ENCODE peak calls at places on chromosomes 12 and 14, in eight cellular contexts. T, S, P, Q, A, D, G and W are unnamed samples.

GRCh38 chr12:27754795-27755194 is 25.2 kb upstream of the KLHL42 start:
- DNase-seq in T (no peak), S (no peak), P (no peak), Q (no peak), A (no peak), D (peak), G (no peak), W (no peak)

GRCh38 chr14:64060648-64061096 is 207.9 kb downstream of the SYNE2 start:
- DNase-seq in T (peak), S (peak), P (peak), Q (peak), A (peak), D (peak), G (no peak), W (no peak)

GRCh38 chr14:89607453-89607852 is 190.4 kb upstream of the FOXN3 start:
- DNase-seq in T (no peak), S (no peak), P (no peak), Q (no peak), A (no peak), D (no peak), G (no peak), W (no peak)

GRCh38 chr14:105525861-105526780 is at the start of gene TMEM121:
- DNase-seq in T (peak), S (peak), P (no peak), Q (peak), A (peak), D (peak), G (no peak), W (no peak)

GRCh38 chr12:58388261-58388660 is 446.9 kb downstream of the ATP23 start:
- DNase-seq in T (no peak), S (no peak), P (no peak), Q (peak), A (no peak), D (no peak), G (no peak), W (no peak)

GRCh38 chr12:104136577-104136976 is 1.4 kb downstream of the NFYB start:
- DNase-seq in T (peak), S (no peak), P (no peak), Q (peak), A (no peak), D (no peak), G (peak), W (no peak)

GRCh38 chr14:68669101-68669500 is 123.8 kb downstream of the ZFP36L1 start:
- DNase-seq in T (no peak), S (no peak), P (no peak), Q (peak), A (no peak), D (no peak), G (no peak), W (no peak)

GRCh38 chr12:10505620-10506019 is at the start of gene EIF2S3B:
- DNase-seq in T (no peak), S (no peak), P (no peak), Q (no peak), A (no peak), D (no peak), G (no peak), W (no peak)

GRCh38 chr12:94637714-94638113 is 12.6 kb downstream of the TMCC3 start:
- DNase-seq in T (no peak), S (no peak), P (no peak), Q (no peak), A (no peak), D (no peak), G (no peak), W (no peak)

GRCh38 chr14:67187210-67187609 is 2.0 kb upstream of the GARIN2 start:
- DNase-seq in T (no peak), S (no peak), P (no peak), Q (peak), A (no peak), D (no peak), G (peak), W (peak)

GRCh38 chr12:96130396-96131059 is 63.6 kb upstream of the ELK3 start:
- DNase-seq in T (no peak), S (no peak), P (no peak), Q (no peak), A (no peak), D (peak), G (no peak), W (no peak)

GRCh38 chr12:12927211-12928079 is 24.5 kb downstream of the GPRC5D start:
- DNase-seq in T (no peak), S (no peak), P (peak), Q (no peak), A (peak), D (peak), G (no peak), W (no peak)

GRCh38 chr12:130063866-130064265 is 98.4 kb upstream of the FZD10 start:
- DNase-seq in T (no peak), S (no peak), P (no peak), Q (no peak), A (no peak), D (no peak), G (no peak), W (no peak)

GRCh38 chr12:121404734-121405133 is 4.8 kb downstream of the RNF34 start:
- DNase-seq in T (no peak), S (no peak), P (peak), Q (no peak), A (peak), D (peak), G (no peak), W (no peak)

GRCh38 chr14:83561261-83561660 is 1968.7 kb upstream of the FLRT2 start:
- DNase-seq in T (no peak), S (no peak), P (no peak), Q (no peak), A (no peak), D (no peak), G (no peak), W (no peak)

GRCh38 chr14:98077176-98077575 is 1194.8 kb downstream of the BCL11B start:
- DNase-seq in T (no peak), S (no peak), P (no peak), Q (no peak), A (no peak), D (no peak), G (no peak), W (no peak)

GRCh38 chr14:97100306-97100705 is 303.1 kb downstream of the VRK1 start:
- DNase-seq in T (peak), S (no peak), P (no peak), Q (no peak), A (no peak), D (no peak), G (no peak), W (no peak)

GRCh38 chr14:101463566-101464171 is 97.6 kb upstream of the DIO3 start:
- DNase-seq in T (no peak), S (no peak), P (no peak), Q (no peak), A (no peak), D (no peak), G (no peak), W (no peak)

GRCh38 chr14:95236221-95236620 is 78.9 kb upstream of the DICER1 start:
- DNase-seq in T (no peak), S (no peak), P (no peak), Q (no peak), A (peak), D (no peak), G (no peak), W (no peak)

GRCh38 chr12:106274575-106275081 is 26.8 kb upstream of the CKAP4 start:
- DNase-seq in T (no peak), S (no peak), P (peak), Q (no peak), A (no peak), D (peak), G (no peak), W (no peak)

GRCh38 chr12:51814311-51815088 is 34.0 kb downstream of the FIGNL2 start:
- DNase-seq in T (peak), S (peak), P (peak), Q (peak), A (peak), D (peak), G (peak), W (no peak)

GRCh38 chr12:57632898-57633825 is at the start of gene B4GALNT1:
- DNase-seq in T (peak), S (peak), P (peak), Q (peak), A (peak), D (peak), G (peak), W (no peak)

GRCh38 chr12:16246264-16246663 is 31.2 kb downstream of the SLC15A5 start:
- DNase-seq in T (no peak), S (no peak), P (no peak), Q (no peak), A (no peak), D (no peak), G (no peak), W (no peak)

GRCh38 chr12:106248849-106249371 is 1.1 kb upstream of the CKAP4 start:
- DNase-seq in T (no peak), S (peak), P (no peak), Q (peak), A (no peak), D (peak), G (peak), W (no peak)

GRCh38 chr14:79278798-79279644 is 932.3 kb downstream of the DIO2 start:
- DNase-seq in T (peak), S (no peak), P (peak), Q (peak), A (peak), D (peak), G (peak), W (peak)

GRCh38 chr12:98399532-98399931 is 115.9 kb upstream of the TMPO start:
- DNase-seq in T (no peak), S (peak), P (no peak), Q (peak), A (no peak), D (no peak), G (peak), W (peak)

GRCh38 chr14:39264558-39264957 is 30.8 kb downstream of the MIA2 start:
- DNase-seq in T (no peak), S (no peak), P (no peak), Q (no peak), A (no peak), D (no peak), G (peak), W (no peak)

GRCh38 chr12:26678697-26679660 is 154.0 kb downstream of the ITPR2 start:
- DNase-seq in T (peak), S (no peak), P (no peak), Q (peak), A (no peak), D (no peak), G (peak), W (no peak)

GRCh38 chr12:90770861-90771260 is 184.1 kb downstream of the CCER1 start:
- DNase-seq in T (no peak), S (no peak), P (no peak), Q (no peak), A (no peak), D (no peak), G (no peak), W (no peak)

GRCh38 chr14:33634631-33635030 is 316.2 kb downstream of the EGLN3 start:
- DNase-seq in T (no peak), S (no peak), P (no peak), Q (no peak), A (no peak), D (no peak), G (peak), W (no peak)

GRCh38 chr14:68842298-68842697 is 49.4 kb upstream of the ZFP36L1 start:
- DNase-seq in T (no peak), S (no peak), P (no peak), Q (no peak), A (no peak), D (no peak), G (no peak), W (no peak)

GRCh38 chr12:108179305-108179704 is 50.2 kb downstream of the WSCD2 start:
- DNase-seq in T (no peak), S (no peak), P (no peak), Q (no peak), A (no peak), D (no peak), G (no peak), W (no peak)

GRCh38 chr12:104630230-104630670 is 173.5 kb downstream of the CHST11 start:
- DNase-seq in T (no peak), S (no peak), P (no peak), Q (no peak), A (no peak), D (no peak), G (no peak), W (no peak)

GRCh38 chr14:105067969-105068301 is 2.7 kb upstream of the GPR132 start:
- DNase-seq in T (no peak), S (no peak), P (no peak), Q (no peak), A (no peak), D (no peak), G (no peak), W (no peak)

GRCh38 chr12:98727196-98727595 is 82.1 kb downstream of the APAF1 start:
- DNase-seq in T (no peak), S (no peak), P (no peak), Q (no peak), A (no peak), D (no peak), G (no peak), W (no peak)

GRCh38 chr12:74537126-74537706 is 419 bp upstream of the ATXN7L3B start:
- DNase-seq in T (peak), S (peak), P (no peak), Q (peak), A (no peak), D (no peak), G (peak), W (peak)

GRCh38 chr12:107196681-107197080 is 103.3 kb upstream of the CRY1 start:
- DNase-seq in T (no peak), S (no peak), P (no peak), Q (peak), A (no peak), D (no peak), G (no peak), W (no peak)

GRCh38 chr12:104687823-104688573 is 231.2 kb downstream of the CHST11 start:
- DNase-seq in T (no peak), S (no peak), P (no peak), Q (no peak), A (no peak), D (no peak), G (no peak), W (no peak)

DNA sequence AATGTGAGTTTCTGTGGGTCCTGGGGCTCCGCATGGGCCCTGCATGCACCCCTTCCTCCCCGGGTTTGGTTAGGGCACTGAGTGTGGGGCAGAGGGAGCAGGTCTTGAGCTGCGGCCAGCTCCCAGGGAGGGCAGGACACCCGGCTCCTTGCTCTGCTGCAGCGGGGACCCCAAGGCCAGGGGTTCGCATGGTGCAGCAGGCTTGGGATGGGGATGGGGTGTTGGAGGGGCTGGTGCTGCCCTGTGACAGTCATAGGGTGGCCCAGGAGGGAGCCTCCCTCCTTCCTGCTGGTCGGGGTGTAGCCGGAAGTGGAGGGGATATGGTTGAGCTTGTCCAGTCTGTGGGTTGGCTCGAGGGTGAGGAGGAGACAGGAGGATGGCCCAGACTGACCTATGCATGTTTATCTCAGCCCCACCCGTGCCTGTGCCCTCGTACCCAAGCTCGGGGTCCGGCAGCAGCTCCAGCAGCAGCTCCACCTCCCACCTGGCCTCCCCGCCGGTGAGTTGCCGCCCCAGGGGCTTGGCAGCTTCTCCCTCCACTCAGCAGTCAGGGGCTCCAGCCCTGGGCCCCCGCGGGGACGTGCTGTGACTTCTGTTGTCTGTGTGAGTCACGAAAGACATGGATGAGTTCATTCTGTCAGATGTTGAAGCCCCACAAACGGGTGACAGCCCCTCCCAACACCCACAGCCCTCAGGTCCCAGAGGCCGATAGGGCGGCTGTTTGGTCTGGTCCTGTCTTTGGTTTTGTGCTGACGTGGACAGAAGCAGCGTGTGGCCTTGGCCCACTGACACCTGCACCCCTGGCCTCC is 16.1 kb downstream of the ULK1 start:
- DNase-seq in T (no peak), S (no peak), P (no peak), Q (no peak), A (peak), D (no peak), G (no peak), W (no peak)
- H3K4me3 ChIP-seq in T (no peak), S (no peak), P (no peak), Q (no peak), A (no peak), D (no peak), G (no peak), W (no peak)

GRCh38 chr12:21499765-21500164 is 1.7 kb downstream of the RECQL start:
- DNase-seq in T (no peak), S (no peak), P (no peak), Q (no peak), A (no peak), D (no peak), G (no peak), W (no peak)
- H3K4me3 ChIP-seq in T (peak), S (peak), P (no peak), Q (peak), A (no peak), D (no peak), G (peak), W (peak)

DNA sequence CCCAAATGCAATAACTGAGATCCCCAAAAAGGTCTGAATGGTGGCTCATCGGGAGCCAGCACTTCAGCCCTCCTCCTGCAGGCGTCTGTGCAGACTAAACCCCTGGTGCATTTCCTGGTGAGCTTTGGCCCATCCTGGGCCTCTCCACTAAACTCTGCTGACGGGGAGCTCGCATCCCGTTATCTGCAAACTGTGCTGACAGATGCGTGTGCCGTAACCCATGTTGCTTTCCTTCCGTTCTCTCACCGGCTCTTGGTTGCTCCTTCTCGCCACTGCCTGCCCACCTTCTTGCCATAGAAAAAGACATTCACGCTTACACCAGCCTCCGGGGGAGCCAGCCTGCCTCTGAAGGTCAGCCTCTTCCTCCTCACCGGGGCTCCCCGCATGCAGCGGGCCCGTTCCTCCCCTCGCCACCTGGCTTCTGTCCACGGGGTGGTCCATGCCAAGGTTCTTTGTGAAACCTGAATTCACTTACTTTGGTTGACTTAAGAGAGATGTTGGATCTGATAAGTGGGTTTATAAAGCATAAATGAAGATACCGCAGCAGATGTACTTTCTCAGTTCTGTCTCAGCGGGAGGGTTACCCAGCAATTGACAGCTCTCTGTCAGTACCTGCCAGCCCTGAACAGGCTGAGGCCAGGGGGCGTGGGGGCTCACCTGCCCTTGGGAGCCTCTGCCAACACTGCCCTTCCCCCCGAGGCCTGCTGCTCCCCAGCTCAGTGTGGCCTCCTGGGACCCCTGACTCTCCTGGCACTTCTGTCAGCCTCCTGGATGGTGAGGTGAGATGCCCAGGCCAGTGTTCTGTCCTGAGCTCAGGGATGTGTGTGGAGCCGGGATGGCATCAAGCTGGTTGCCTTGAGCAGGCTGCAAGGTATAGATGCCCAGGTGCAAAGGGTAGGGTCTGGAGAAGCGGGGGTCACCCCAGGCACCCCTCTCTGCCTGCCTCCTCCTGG is 14.2 kb downstream of the ZFYVE21 start:
- DNase-seq in T (no peak), S (no peak), P (no peak), Q (no peak), A (no peak), D (no peak), G (no peak), W (no peak)
- H3K4me3 ChIP-seq in T (no peak), S (no peak), P (no peak), Q (no peak), A (no peak), D (no peak), G (no peak), W (no peak)

DNA sequence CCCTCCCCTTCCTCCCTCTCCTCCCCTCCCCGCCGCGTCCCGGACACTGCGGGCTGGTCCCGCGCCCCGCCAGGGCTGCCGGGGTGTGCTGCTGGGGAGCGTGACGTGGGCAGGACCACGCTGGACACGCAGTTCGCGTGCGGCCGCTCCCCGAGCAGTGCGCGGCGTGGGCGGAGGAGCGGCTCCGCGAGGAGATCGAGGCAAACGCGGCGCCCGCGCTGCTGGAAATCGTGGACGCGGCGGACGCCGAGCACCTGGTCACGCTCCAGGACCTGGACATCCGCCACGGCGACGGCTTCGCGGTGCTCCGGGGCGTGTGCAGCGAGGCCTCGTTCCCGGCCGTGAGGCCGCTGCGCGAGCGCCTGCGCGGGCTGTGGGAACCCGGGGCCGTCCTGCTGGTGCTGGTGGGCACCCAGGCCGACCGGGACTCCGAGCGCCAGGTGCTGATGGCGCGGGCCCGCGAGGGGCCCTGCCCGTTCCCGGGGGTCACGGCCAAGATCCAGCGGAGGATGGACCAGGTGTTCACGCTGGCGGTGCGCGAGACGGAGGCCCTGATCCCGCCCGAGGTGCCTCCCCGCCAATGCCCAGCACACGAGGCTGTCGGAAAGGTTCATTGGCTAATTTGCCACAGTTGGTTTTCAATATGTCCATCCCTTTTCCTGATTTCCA is 84.3 kb downstream of the TNFAIP2 start:
- DNase-seq in T (no peak), S (no peak), P (peak), Q (peak), A (no peak), D (peak), G (peak), W (no peak)
- H3K4me3 ChIP-seq in T (no peak), S (no peak), P (no peak), Q (peak), A (no peak), D (no peak), G (peak), W (peak)

DNA sequence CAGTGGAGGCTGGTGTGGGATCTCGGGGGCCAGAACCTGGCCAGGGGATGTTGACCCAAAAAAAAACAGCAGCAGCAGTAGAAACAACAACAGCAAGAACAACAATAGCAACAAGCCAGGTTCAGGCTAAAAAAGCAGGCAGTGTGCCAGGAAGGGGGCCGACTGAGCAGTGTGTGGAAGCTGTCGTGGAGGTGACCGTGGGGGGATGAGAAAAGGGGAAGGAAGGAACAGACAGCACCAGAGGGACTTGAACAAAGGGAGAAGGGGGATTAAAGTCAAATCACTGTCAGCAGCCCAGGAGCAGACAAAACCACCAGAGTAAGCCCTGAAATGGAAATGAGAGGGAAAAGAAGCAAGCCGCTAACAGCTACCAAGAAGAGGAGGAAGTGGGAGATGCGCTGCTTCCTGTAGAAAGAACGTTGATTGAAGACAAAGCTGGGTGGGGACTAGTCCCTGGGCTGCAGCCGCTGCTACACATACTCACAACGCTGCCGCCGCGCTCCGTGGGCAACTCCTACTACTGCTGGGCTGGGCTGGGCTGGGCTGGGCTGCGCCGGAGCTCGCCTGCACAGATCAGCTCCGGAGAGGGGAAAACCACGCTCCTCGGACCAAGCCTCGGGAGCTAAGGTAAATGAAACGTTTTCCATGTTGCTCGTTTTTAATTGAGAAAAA is at the start of gene GNG2:
- DNase-seq in T (peak), S (peak), P (peak), Q (peak), A (peak), D (peak), G (peak), W (no peak)
- H3K4me3 ChIP-seq in T (peak), S (peak), P (no peak), Q (peak), A (peak), D (no peak), G (peak), W (peak)